ENCODE peak calls at places on chromosomes 1 and 21, in five cellular contexts. Q is amniotic epithelial cell, L is hepatocyte, J is M059J, P is activated gamma-delta T cell treated with Interleukin-2 at 50 U/mL for 16 hours. Y is an unnamed sample.
A peak's percentile ranks its signal among the peaks of the same experiment; 100 is the strongest.

GRCh38 chr1:9784508-9785133 is 39.1 kb downstream of the CLSTN1 start:
- DNase-seq in J (peak; percentile 64), Q (peak; percentile 64), P (peak; percentile 60), L (peak; percentile 77), Y (no peak)

GRCh38 chr1:204705888-204706837 is 20.6 kb upstream of the LRRN2 start:
- DNase-seq in Q (no peak), P (no peak), L (no peak), J (no peak), Y (no peak)

GRCh38 chr1:24203404-24203803 is 16.3 kb upstream of the IFNLR1 start:
- DNase-seq in P (peak; percentile 16), Q (no peak), L (no peak), J (peak; percentile 49), Y (no peak)

GRCh38 chr1:182149411-182149965 is 88.0 kb upstream of the ZNF648 start:
- DNase-seq in Q (peak; percentile 73), P (no peak), J (peak; percentile 80), L (peak; percentile 59), Y (no peak)

GRCh38 chr21:41772351-41773080 is 5.7 kb upstream of the RIPK4 start:
- DNase-seq in L (no peak), Q (no peak), P (no peak), J (no peak), Y (no peak)

GRCh38 chr1:41473738-41474362 is 10.6 kb downstream of the EDN2 start:
- DNase-seq in P (no peak), Q (no peak), L (no peak), J (no peak), Y (no peak)

GRCh38 chr1:117232551-117232950 is 21.8 kb upstream of the VTCN1 start:
- DNase-seq in J (peak; percentile 77), L (no peak), Q (no peak), P (no peak), Y (no peak)

GRCh38 chr1:47621977-47622376 is 184.1 kb downstream of the FOXD2 start:
- DNase-seq in Q (no peak), J (no peak), P (no peak), L (no peak), Y (no peak)

GRCh38 chr1:225532240-225532944 is 104.6 kb upstream of the LBR start:
- DNase-seq in L (no peak), Q (no peak), J (no peak), P (no peak), Y (no peak)

GRCh38 chr1:115976062-115976899 is at the start of gene SLC22A15:
- DNase-seq in Q (peak; percentile 34), P (peak; percentile 9), J (peak; percentile 33), L (peak; percentile 72), Y (peak; percentile 50)

GRCh38 chr1:37078866-37079265 is 44.6 kb upstream of the GRIK3 start:
- DNase-seq in Q (no peak), P (no peak), L (no peak), J (no peak), Y (no peak)

GRCh38 chr1:84145051-84145450 is 980 bp downstream of the PRKACB start:
- DNase-seq in J (peak; percentile 5), L (no peak), P (no peak), Q (no peak), Y (no peak)

GRCh38 chr1:36349241-36349671 is 25.8 kb upstream of the EVA1B start:
- DNase-seq in J (peak; percentile 81), P (no peak), Q (peak; percentile 37), L (no peak), Y (no peak)

GRCh38 chr21:38985423-38986378 is 180.0 kb downstream of the ETS2 start:
- DNase-seq in P (no peak), L (peak; percentile 83), J (peak; percentile 85), Q (peak; percentile 78), Y (no peak)

GRCh38 chr1:1280782-1281481 is 696 bp downstream of the SCNN1D start:
- DNase-seq in Q (no peak), J (no peak), P (no peak), L (no peak), Y (no peak)

GRCh38 chr1:118154220-118154619 is 30.8 kb downstream of the SPAG17 start:
- DNase-seq in P (no peak), Q (no peak), J (peak; percentile 30), L (peak; percentile 34), Y (no peak)

GRCh38 chr21:35400233-35400939 is 351.3 kb upstream of the RUNX1 start:
- DNase-seq in Q (peak; percentile 84), L (peak; percentile 80), P (peak; percentile 34), J (peak; percentile 80), Y (no peak)

GRCh38 chr1:156796340-156797097 is 20.1 kb downstream of the SH2D2A start:
- DNase-seq in Q (peak; percentile 69), P (no peak), L (no peak), J (no peak), Y (no peak)

GRCh38 chr1:223031690-223032601 is 111.1 kb downstream of the TLR5 start:
- DNase-seq in L (no peak), J (peak; percentile 82), Q (peak; percentile 22), P (no peak), Y (no peak)

GRCh38 chr1:109396513-109396839 is 1.2 kb downstream of the SORT1 start:
- DNase-seq in L (no peak), J (no peak), Q (no peak), P (no peak), Y (no peak)

GRCh38 chr1:246969621-246970020 is 37.9 kb upstream of the AHCTF1 start:
- DNase-seq in J (no peak), L (no peak), Q (no peak), P (no peak), Y (no peak)

GRCh38 chr1:16167331-16168143 is 11.7 kb upstream of the EPHA2 start:
- DNase-seq in J (peak; percentile 17), P (peak; percentile 52), Q (no peak), L (peak; percentile 86), Y (no peak)

GRCh38 chr21:39911792-39912191 is 44.6 kb downstream of the PCP4 start:
- DNase-seq in Q (no peak), J (no peak), L (no peak), P (no peak), Y (no peak)

GRCh38 chr1:98086156-98086555 is 165.3 kb upstream of the DPYD start:
- DNase-seq in Q (peak; percentile 70), P (no peak), J (peak; percentile 97), L (no peak), Y (no peak)

Y was measured in caudate nucleus.